ENCODE peak calls at places on chromosomes 12 and 14, in six cellular contexts. C is iPS-NIHi11; A is mammary epithelial cell; D is head of caudate nucleus; K is foreskin fibroblast; T is stimulated activated CD4-positive, alpha-beta T cell treated with anti-CD3 and anti-CD28 coated beads, Interleukin-4, amount 100 ng/mL, for 1 hour. Z is an unnamed sample.

GRCh38 chr12:104094284-104094683 is 30.0 kb downstream of the HCFC2 start:
- DNase-seq in C (no peak), A (no peak), D (no peak), K (peak), T (no peak), Z (no peak)

GRCh38 chr12:100576311-100577036 is 3.0 kb downstream of the GAS2L3 start:
- DNase-seq in C (no peak), A (peak), D (no peak), K (peak), T (no peak), Z (no peak)

GRCh38 chr12:93767524-93767863 is 90.3 kb downstream of the CRADD start:
- DNase-seq in C (no peak), A (no peak), D (no peak), K (no peak), T (no peak), Z (no peak)

GRCh38 chr12:26088999-26089398 is 35.8 kb downstream of the BHLHE41 start:
- DNase-seq in C (no peak), A (peak), D (no peak), K (no peak), T (no peak), Z (no peak)

GRCh38 chr14:51701956-51702355 is 50.2 kb downstream of the FRMD6 start:
- DNase-seq in C (no peak), A (no peak), D (no peak), K (no peak), T (no peak), Z (no peak)

GRCh38 chr12:25365340-25365730 is 114.6 kb upstream of the KRAS start:
- DNase-seq in C (no peak), A (no peak), D (no peak), K (no peak), T (no peak), Z (no peak)

GRCh38 chr12:102480401-102480800 is at the start of gene IGF1:
- DNase-seq in C (no peak), A (no peak), D (no peak), K (peak), T (no peak), Z (peak)

GRCh38 chr14:71049435-71050147 is 142.3 kb downstream of the PCNX1 start:
- DNase-seq in C (no peak), A (no peak), D (no peak), K (peak), T (no peak), Z (no peak)

GRCh38 chr14:94904636-94905035 is 134.7 kb upstream of the GSC start:
- DNase-seq in C (no peak), A (no peak), D (no peak), K (no peak), T (no peak), Z (no peak)